ENCODE peak calls at places on chromosome 18, in ten cellular contexts. O is SK-N-SH, Z is fibroblast of lung, U is ovary, X is AG09309, C is BJ, F is keratinocyte, S is psoas muscle, N is left lung, D is lower lobe of right lung. Y is an unnamed sample.

GRCh38 chr18:26227051-26227672 is 917 bp downstream of the TAF4B start:
- DNase-seq in O (no peak), Z (peak; percentile 15), U (peak; percentile 31), X (no peak), C (no peak), F (no peak), S (no peak), N (no peak), D (no peak), Y (peak; percentile 22)

GRCh38 chr18:56168049-56168781 is 470.2 kb downstream of the TXNL1 start:
- DNase-seq in O (no peak), Z (peak; percentile 77), U (peak; percentile 83), X (peak; percentile 62), C (peak; percentile 64), F (no peak), S (peak; percentile 24), N (no peak), D (no peak), Y (peak; percentile 66)

GRCh38 chr18:60466671-60467070 is 94.1 kb upstream of the MC4R start:
- DNase-seq in O (no peak), Z (peak; percentile 32), U (no peak), X (peak; percentile 33), C (no peak), F (no peak), S (no peak), N (no peak), D (no peak), Y (peak; percentile 61)

GRCh38 chr18:13175754-13176210 is 42.8 kb upstream of the LDLRAD4 start:
- DNase-seq in O (no peak), Z (no peak), U (no peak), X (no peak), C (no peak), F (no peak), S (no peak), N (no peak), D (no peak), Y (peak; percentile 19)

GRCh38 chr18:40555914-40556313 is 1399.1 kb upstream of the PIK3C3 start:
- DNase-seq in O (no peak), Z (peak; percentile 82), U (no peak), X (no peak), C (no peak), F (no peak), S (no peak), N (no peak), D (no peak), Y (peak; percentile 15)

GRCh38 chr18:5841518-5841917 is 53.8 kb downstream of the TMEM200C start:
- DNase-seq in O (no peak), Z (peak; percentile 5), U (no peak), X (no peak), C (no peak), F (no peak), S (no peak), N (no peak), D (no peak), Y (peak; percentile 1)

GRCh38 chr18:48990497-48991298 is 39.9 kb upstream of the SMAD7 start:
- DNase-seq in O (no peak), Z (peak; percentile 44), U (no peak), X (no peak), C (no peak), F (no peak), S (peak; percentile 41), N (no peak), D (no peak), Y (peak; percentile 72)

GRCh38 chr18:36372902-36373301 is 75.4 kb downstream of the FHOD3 start:
- DNase-seq in O (no peak), Z (peak; percentile 24), U (no peak), X (peak; percentile 95), C (no peak), F (no peak), S (no peak), N (no peak), D (no peak), Y (peak; percentile 85)

GRCh38 chr18:59233017-59233410 is 13.1 kb downstream of the GRP start:
- DNase-seq in O (no peak), Z (no peak), U (no peak), X (peak; percentile 62), C (peak; percentile 61), F (peak; percentile 63), S (no peak), N (no peak), D (no peak), Y (peak; percentile 21)

GRCh38 chr18:45775241-45775676 is 50.2 kb upstream of the SIGLEC15 start:
- DNase-seq in O (peak; percentile 55), Z (peak; percentile 91), U (peak; percentile 82), X (no peak), C (no peak), F (no peak), S (peak; percentile 76), N (peak; percentile 72), D (peak; percentile 83), Y (peak; percentile 88)
- H3K4me3 ChIP-seq in O (no peak overlapping the region), Z (peak overlapping the region; percentile 62), U (peak overlapping the region; percentile 47), X (peak overlapping the region; percentile 47), C (peak overlapping the region; percentile 56), F (peak overlapping the region; percentile 51), S (peak overlapping the region; percentile 70), N (peak overlapping the region; percentile 68), D (peak overlapping the region; percentile 74), Y (peak overlapping the region; percentile 59)

GRCh38 chr18:3889803-3890202 is 439.8 kb downstream of the TGIF1 start:
- DNase-seq in O (no peak), Z (peak; percentile 56), U (peak; percentile 39), X (peak; percentile 51), C (no peak), F (no peak), S (peak; percentile 29), N (no peak), D (no peak), Y (peak; percentile 57)

GRCh38 chr18:3892141-3892540 is 442.2 kb downstream of the TGIF1 start:
- DNase-seq in O (no peak), Z (no peak), U (no peak), X (no peak), C (no peak), F (no peak), S (no peak), N (no peak), D (no peak), Y (no peak)

GRCh38 chr18:3886575-3887322 is 436.8 kb downstream of the TGIF1 start:
- DNase-seq in O (no peak), Z (no peak), U (no peak), X (no peak), C (no peak), F (no peak), S (no peak), N (no peak), D (no peak), Y (no peak)

GRCh38 chr18:3891245-3891644 is 441.3 kb downstream of the TGIF1 start:
- DNase-seq in O (no peak), Z (no peak), U (no peak), X (no peak), C (no peak), F (no peak), S (no peak), N (no peak), D (no peak), Y (no peak)

GRCh38 chr18:3889121-3889520 is 439.1 kb downstream of the TGIF1 start:
- DNase-seq in O (no peak), Z (no peak), U (no peak), X (no peak), C (no peak), F (no peak), S (no peak), N (no peak), D (no peak), Y (peak; percentile 24)
- TF ChIP-seq CTCF in O (no peak), Z (no peak), U (no peak), X (no peak), C (no peak), F (no peak), S (no peak), N (no peak), D (no peak), Y (no peak)

GRCh38 chr18:532632-533031 is 32.1 kb upstream of the COLEC12 start:
- DNase-seq in O (no peak), Z (no peak), U (no peak), X (no peak), C (no peak), F (no peak), S (no peak), N (no peak), D (no peak), Y (no peak)
- H3K4me3 ChIP-seq in O (no peak overlapping the region), Z (no peak overlapping the region), U (no peak overlapping the region), X (no peak overlapping the region), C (no peak overlapping the region), F (no peak overlapping the region), S (no peak overlapping the region), N (no peak overlapping the region), D (no peak overlapping the region), Y (no peak overlapping the region)

GRCh38 chr18:66497351-66497750 is 106.5 kb downstream of the CDH19 start:
- DNase-seq in O (no peak), Z (no peak), U (no peak), X (no peak), C (no peak), F (no peak), S (no peak), N (no peak), D (no peak), Y (no peak)

DNA sequence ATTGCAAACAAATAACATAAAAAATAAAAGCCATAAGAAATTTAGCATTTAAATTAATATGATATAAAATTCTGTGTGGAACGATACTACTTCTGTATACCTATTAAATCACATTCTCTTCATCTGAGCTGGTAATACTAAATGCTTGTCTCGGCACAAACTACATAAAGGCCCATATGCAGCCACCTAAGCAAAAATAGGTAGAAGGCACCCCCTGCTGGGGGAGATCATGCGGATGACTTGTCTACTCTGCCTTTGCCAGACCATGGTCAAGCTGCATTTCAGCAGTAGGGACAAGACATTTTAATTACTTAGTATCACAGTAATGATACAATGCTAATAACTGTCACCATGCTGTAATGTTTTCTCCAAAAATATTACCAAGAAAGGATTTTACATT is 108.0 kb downstream of the CDH19 start:
- DNase-seq in O (peak; percentile 26), Z (peak; percentile 33), U (no peak), X (no peak), C (no peak), F (no peak), S (peak; percentile 20), N (peak; percentile 44), D (peak; percentile 57), Y (peak; percentile 60)
- TF ChIP-seq CTCF in O (peak; percentile 65), Z (no peak), U (no peak), X (no peak), C (no peak), F (peak; percentile 57), S (peak; percentile 32), N (peak; percentile 34), D (peak; percentile 47), Y (peak; percentile 32)

Y was measured in cardiac fibroblast.